ENCODE peak calls at places on chromosomes 1 and 21, in nine cellular contexts. One of them, this sample, is unnamed.

GRCh38 chr1:25874209-25874608 is 1.3 kb downstream of the PAQR7 start:
- DNase-seq in germinal center: no peak
- DNase-seq in coronary artery: no peak
- DNase-seq in HuH-7.5: no peak
- DNase-seq in stimulated activated CD4-positive, alpha-beta T cell treated with anti-CD3 and anti-CD28 coated beads, Interleukin-2, amount 100 ng/mL, for 48 hours: no peak
- DNase-seq in EL: no peak
- DNase-seq in NCI-H1092: no peak
- DNase-seq in T-helper 17 cell: no peak
- DNase-seq in mesothelial cell of epicardium: no peak
- DNase-seq in this sample: no peak

GRCh38 chr1:115301438-115302020 is 36.5 kb downstream of the NGF start:
- DNase-seq in stimulated activated CD4-positive, alpha-beta T cell treated with anti-CD3 and anti-CD28 coated beads, Interleukin-2, amount 100 ng/mL, for 48 hours: no peak
- DNase-seq in mesothelial cell of epicardium: no peak
- DNase-seq in EL: no peak
- DNase-seq in T-helper 17 cell: no peak
- DNase-seq in coronary artery: no peak
- DNase-seq in germinal center: no peak
- DNase-seq in NCI-H1092: no peak
- DNase-seq in HuH-7.5: no peak
- DNase-seq in this sample: no peak

GRCh38 chr1:103284270-103284669 is 175.9 kb upstream of the COL11A1 start:
- DNase-seq in NCI-H1092: no peak
- DNase-seq in T-helper 17 cell: no peak
- DNase-seq in coronary artery: no peak
- DNase-seq in HuH-7.5: no peak
- DNase-seq in germinal center: no peak
- DNase-seq in mesothelial cell of epicardium: no peak
- DNase-seq in stimulated activated CD4-positive, alpha-beta T cell treated with anti-CD3 and anti-CD28 coated beads, Interleukin-2, amount 100 ng/mL, for 48 hours: no peak
- DNase-seq in EL: peak; percentile 2
- DNase-seq in this sample: no peak

GRCh38 chr1:25064465-25065238 is 134.6 kb upstream of the RUNX3 start:
- DNase-seq in coronary artery: no peak
- DNase-seq in T-helper 17 cell: no peak
- DNase-seq in HuH-7.5: no peak
- DNase-seq in stimulated activated CD4-positive, alpha-beta T cell treated with anti-CD3 and anti-CD28 coated beads, Interleukin-2, amount 100 ng/mL, for 48 hours: no peak
- DNase-seq in NCI-H1092: no peak
- DNase-seq in mesothelial cell of epicardium: no peak
- DNase-seq in EL: no peak
- DNase-seq in germinal center: no peak
- DNase-seq in this sample: no peak

GRCh38 chr1:226988337-226988672 is 48.2 kb downstream of the COQ8A start:
- DNase-seq in NCI-H1092: no peak
- DNase-seq in HuH-7.5: no peak
- DNase-seq in EL: no peak
- DNase-seq in stimulated activated CD4-positive, alpha-beta T cell treated with anti-CD3 and anti-CD28 coated beads, Interleukin-2, amount 100 ng/mL, for 48 hours: no peak
- DNase-seq in coronary artery: no peak
- DNase-seq in germinal center: no peak
- DNase-seq in T-helper 17 cell: no peak
- DNase-seq in mesothelial cell of epicardium: no peak
- DNase-seq in this sample: no peak

GRCh38 chr1:207831517-207832327 is 79.2 kb downstream of the CD34 start:
- DNase-seq in coronary artery: no peak
- DNase-seq in mesothelial cell of epicardium: no peak
- DNase-seq in T-helper 17 cell: no peak
- DNase-seq in stimulated activated CD4-positive, alpha-beta T cell treated with anti-CD3 and anti-CD28 coated beads, Interleukin-2, amount 100 ng/mL, for 48 hours: no peak
- DNase-seq in EL: peak; percentile 29
- DNase-seq in HuH-7.5: no peak
- DNase-seq in germinal center: peak; percentile 34
- DNase-seq in NCI-H1092: no peak
- DNase-seq in this sample: no peak

GRCh38 chr1:234987415-234988159 is 141.1 kb downstream of the TOMM20 start:
- DNase-seq in HuH-7.5: peak; percentile 63
- DNase-seq in EL: peak; percentile 93
- DNase-seq in mesothelial cell of epicardium: peak; percentile 62
- DNase-seq in stimulated activated CD4-positive, alpha-beta T cell treated with anti-CD3 and anti-CD28 coated beads, Interleukin-2, amount 100 ng/mL, for 48 hours: no peak
- DNase-seq in NCI-H1092: no peak
- DNase-seq in germinal center: peak; percentile 39
- DNase-seq in coronary artery: peak; percentile 97
- DNase-seq in T-helper 17 cell: no peak
- DNase-seq in this sample: no peak

GRCh38 chr1:5901150-5901549 is 91.1 kb downstream of the NPHP4 start:
- DNase-seq in stimulated activated CD4-positive, alpha-beta T cell treated with anti-CD3 and anti-CD28 coated beads, Interleukin-2, amount 100 ng/mL, for 48 hours: no peak
- DNase-seq in EL: no peak
- DNase-seq in coronary artery: no peak
- DNase-seq in HuH-7.5: no peak
- DNase-seq in NCI-H1092: no peak
- DNase-seq in T-helper 17 cell: no peak
- DNase-seq in mesothelial cell of epicardium: no peak
- DNase-seq in germinal center: no peak
- DNase-seq in this sample: no peak

GRCh38 chr1:113684153-113684541 is 75.1 kb downstream of the PHTF1 start:
- DNase-seq in HuH-7.5: no peak
- DNase-seq in coronary artery: no peak
- DNase-seq in stimulated activated CD4-positive, alpha-beta T cell treated with anti-CD3 and anti-CD28 coated beads, Interleukin-2, amount 100 ng/mL, for 48 hours: no peak
- DNase-seq in T-helper 17 cell: no peak
- DNase-seq in EL: peak; percentile 6
- DNase-seq in germinal center: no peak
- DNase-seq in mesothelial cell of epicardium: no peak
- DNase-seq in NCI-H1092: no peak
- DNase-seq in this sample: no peak

GRCh38 chr1:221201773-221202172 is 322.5 kb downstream of the HLX start:
- DNase-seq in EL: no peak
- DNase-seq in T-helper 17 cell: no peak
- DNase-seq in NCI-H1092: no peak
- DNase-seq in germinal center: no peak
- DNase-seq in mesothelial cell of epicardium: no peak
- DNase-seq in HuH-7.5: no peak
- DNase-seq in coronary artery: no peak
- DNase-seq in stimulated activated CD4-positive, alpha-beta T cell treated with anti-CD3 and anti-CD28 coated beads, Interleukin-2, amount 100 ng/mL, for 48 hours: no peak
- DNase-seq in this sample: no peak

GRCh38 chr21:39668369-39668768 is 55.6 kb downstream of the B3GALT5 start:
- DNase-seq in germinal center: no peak
- DNase-seq in mesothelial cell of epicardium: no peak
- DNase-seq in coronary artery: no peak
- DNase-seq in stimulated activated CD4-positive, alpha-beta T cell treated with anti-CD3 and anti-CD28 coated beads, Interleukin-2, amount 100 ng/mL, for 48 hours: no peak
- DNase-seq in NCI-H1092: no peak
- DNase-seq in EL: no peak
- DNase-seq in T-helper 17 cell: no peak
- DNase-seq in HuH-7.5: no peak
- DNase-seq in this sample: no peak

GRCh38 chr1:92376345-92376744 is 77.5 kb downstream of the RPAP2 start:
- DNase-seq in mesothelial cell of epicardium: no peak
- DNase-seq in stimulated activated CD4-positive, alpha-beta T cell treated with anti-CD3 and anti-CD28 coated beads, Interleukin-2, amount 100 ng/mL, for 48 hours: no peak
- DNase-seq in NCI-H1092: no peak
- DNase-seq in HuH-7.5: no peak
- DNase-seq in coronary artery: no peak
- DNase-seq in EL: no peak
- DNase-seq in germinal center: no peak
- DNase-seq in T-helper 17 cell: no peak
- DNase-seq in this sample: no peak

GRCh38 chr1:225843426-225843795 is 33.5 kb downstream of the EPHX1 start:
- DNase-seq in germinal center: no peak
- DNase-seq in T-helper 17 cell: no peak
- DNase-seq in HuH-7.5: no peak
- DNase-seq in coronary artery: no peak
- DNase-seq in NCI-H1092: no peak
- DNase-seq in EL: no peak
- DNase-seq in mesothelial cell of epicardium: no peak
- DNase-seq in stimulated activated CD4-positive, alpha-beta T cell treated with anti-CD3 and anti-CD28 coated beads, Interleukin-2, amount 100 ng/mL, for 48 hours: no peak
- DNase-seq in this sample: no peak

GRCh38 chr1:204443260-204443619 is 31.6 kb upstream of the PPP1R15B start:
- DNase-seq in T-helper 17 cell: no peak
- DNase-seq in stimulated activated CD4-positive, alpha-beta T cell treated with anti-CD3 and anti-CD28 coated beads, Interleukin-2, amount 100 ng/mL, for 48 hours: no peak
- DNase-seq in EL: no peak
- DNase-seq in mesothelial cell of epicardium: peak; percentile 62
- DNase-seq in NCI-H1092: no peak
- DNase-seq in HuH-7.5: peak; percentile 29
- DNase-seq in germinal center: no peak
- DNase-seq in coronary artery: no peak
- DNase-seq in this sample: no peak

GRCh38 chr1:110385369-110385768 is 5.5 kb downstream of the SLC16A4 start:
- DNase-seq in HuH-7.5: no peak
- DNase-seq in coronary artery: no peak
- DNase-seq in germinal center: peak; percentile 37
- DNase-seq in T-helper 17 cell: no peak
- DNase-seq in stimulated activated CD4-positive, alpha-beta T cell treated with anti-CD3 and anti-CD28 coated beads, Interleukin-2, amount 100 ng/mL, for 48 hours: no peak
- DNase-seq in NCI-H1092: no peak
- DNase-seq in EL: no peak
- DNase-seq in mesothelial cell of epicardium: no peak
- DNase-seq in this sample: no peak

GRCh38 chr1:116764466-116764896 is 10.3 kb downstream of the CD2 start:
- DNase-seq in NCI-H1092: no peak
- DNase-seq in coronary artery: no peak
- DNase-seq in germinal center: no peak
- DNase-seq in HuH-7.5: no peak
- DNase-seq in stimulated activated CD4-positive, alpha-beta T cell treated with anti-CD3 and anti-CD28 coated beads, Interleukin-2, amount 100 ng/mL, for 48 hours: no peak
- DNase-seq in EL: no peak
- DNase-seq in mesothelial cell of epicardium: no peak
- DNase-seq in T-helper 17 cell: no peak
- DNase-seq in this sample: no peak

GRCh38 chr1:207868252-207868768 is 42.6 kb downstream of the CD34 start:
- DNase-seq in stimulated activated CD4-positive, alpha-beta T cell treated with anti-CD3 and anti-CD28 coated beads, Interleukin-2, amount 100 ng/mL, for 48 hours: no peak
- DNase-seq in T-helper 17 cell: no peak
- DNase-seq in EL: peak; percentile 46
- DNase-seq in coronary artery: peak; percentile 78
- DNase-seq in germinal center: peak; percentile 21
- DNase-seq in mesothelial cell of epicardium: no peak
- DNase-seq in NCI-H1092: no peak
- DNase-seq in HuH-7.5: no peak
- DNase-seq in this sample: no peak

GRCh38 chr1:207801819-207802218 is 50.0 kb downstream of the CD46 start:
- DNase-seq in coronary artery: no peak
- DNase-seq in germinal center: no peak
- DNase-seq in HuH-7.5: no peak
- DNase-seq in mesothelial cell of epicardium: no peak
- DNase-seq in EL: no peak
- DNase-seq in T-helper 17 cell: no peak
- DNase-seq in NCI-H1092: no peak
- DNase-seq in stimulated activated CD4-positive, alpha-beta T cell treated with anti-CD3 and anti-CD28 coated beads, Interleukin-2, amount 100 ng/mL, for 48 hours: no peak
- DNase-seq in this sample: no peak

GRCh38 chr1:60149254-60149653 is 75.7 kb upstream of the C1orf87 start:
- DNase-seq in germinal center: no peak
- DNase-seq in NCI-H1092: peak; percentile 17
- DNase-seq in EL: no peak
- DNase-seq in coronary artery: no peak
- DNase-seq in T-helper 17 cell: no peak
- DNase-seq in stimulated activated CD4-positive, alpha-beta T cell treated with anti-CD3 and anti-CD28 coated beads, Interleukin-2, amount 100 ng/mL, for 48 hours: no peak
- DNase-seq in HuH-7.5: no peak
- DNase-seq in mesothelial cell of epicardium: no peak
- DNase-seq in this sample: peak; percentile 80

GRCh38 chr1:61519631-61520030 is 205.3 kb downstream of the TM2D1 start:
- DNase-seq in stimulated activated CD4-positive, alpha-beta T cell treated with anti-CD3 and anti-CD28 coated beads, Interleukin-2, amount 100 ng/mL, for 48 hours: no peak
- DNase-seq in T-helper 17 cell: no peak
- DNase-seq in germinal center: no peak
- DNase-seq in mesothelial cell of epicardium: no peak
- DNase-seq in HuH-7.5: no peak
- DNase-seq in EL: no peak
- DNase-seq in NCI-H1092: no peak
- DNase-seq in coronary artery: no peak
- DNase-seq in this sample: no peak

GRCh38 chr1:53258216-53258615 is 19.9 kb upstream of the MAGOH start:
- DNase-seq in NCI-H1092: no peak
- DNase-seq in germinal center: no peak
- DNase-seq in coronary artery: no peak
- DNase-seq in stimulated activated CD4-positive, alpha-beta T cell treated with anti-CD3 and anti-CD28 coated beads, Interleukin-2, amount 100 ng/mL, for 48 hours: no peak
- DNase-seq in EL: no peak
- DNase-seq in mesothelial cell of epicardium: no peak
- DNase-seq in T-helper 17 cell: no peak
- DNase-seq in HuH-7.5: no peak
- DNase-seq in this sample: no peak

GRCh38 chr1:231264642-231265041 is 23.6 kb downstream of the GNPAT start:
- DNase-seq in NCI-H1092: no peak
- DNase-seq in EL: no peak
- DNase-seq in stimulated activated CD4-positive, alpha-beta T cell treated with anti-CD3 and anti-CD28 coated beads, Interleukin-2, amount 100 ng/mL, for 48 hours: no peak
- DNase-seq in germinal center: no peak
- DNase-seq in T-helper 17 cell: no peak
- DNase-seq in HuH-7.5: no peak
- DNase-seq in coronary artery: no peak
- DNase-seq in mesothelial cell of epicardium: no peak
- DNase-seq in this sample: no peak